ENCODE peak calls at places on chromosome 21, in four cellular contexts. B is HepG2, F is WTC11, C is A549. K is an unnamed sample.

GRCh38 chr21:40847956-40848355 is 998 bp upstream of the DSCAM start:
- DNase-seq in B (no peak), F (no peak), C (no peak), K (no peak)

GRCh38 chr21:37367301-37367757 is 756 bp downstream of the DYRK1A start:
- DNase-seq in B (no peak), F (no peak), C (no peak), K (no peak)

GRCh38 chr21:44354001-44354405 is 582 bp downstream of the TRPM2 start:
- DNase-seq in B (no peak), F (no peak), C (no peak), K (no peak)

GRCh38 chr21:29301703-29302102 is 3.0 kb downstream of the BACH1 start:
- DNase-seq in B (no peak), F (no peak), C (no peak), K (no peak)

GRCh38 chr21:27564684-27565280 is 597.9 kb upstream of the ADAMTS5 start:
- DNase-seq in B (no peak), F (peak; percentile 40), C (peak; percentile 16), K (no peak)

GRCh38 chr21:15549671-15550070 is 180.1 kb upstream of the USP25 start:
- DNase-seq in B (peak; percentile 1), F (no peak), C (no peak), K (no peak)

GRCh38 chr21:29529139-29529538 is 230.4 kb downstream of the BACH1 start:
- DNase-seq in B (no peak), F (no peak), C (no peak), K (no peak)

GRCh38 chr21:44842721-44843445 is 25.0 kb upstream of the SUMO3 start:
- DNase-seq in B (no peak), F (no peak), C (no peak), K (no peak)

GRCh38 chr21:34336756-34337391 is 26.9 kb upstream of the KCNE2 start:
- DNase-seq in B (no peak), F (no peak), C (no peak), K (no peak)

GRCh38 chr21:31034378-31034777 is 3.9 kb downstream of the KRTAP19-8 start:
- DNase-seq in B (no peak), F (no peak), C (no peak), K (no peak)

GRCh38 chr21:38321568-38321967 is 64.8 kb downstream of the KCNJ15 start:
- DNase-seq in B (no peak), F (no peak), C (no peak), K (no peak)

GRCh38 chr21:29704719-29705118 is 235.1 kb downstream of the GRIK1 start:
- DNase-seq in B (no peak), F (no peak), C (no peak), K (no peak)

GRCh38 chr21:36783612-36784383 is 84.9 kb downstream of the SIM2 start:
- DNase-seq in B (peak; percentile 12), F (no peak), C (peak; percentile 42), K (no peak)

GRCh38 chr21:38145104-38145503 is 111.7 kb upstream of the KCNJ15 start:
- DNase-seq in B (no peak), F (no peak), C (no peak), K (no peak)

GRCh38 chr21:29168874-29169273 is 38.4 kb downstream of the MAP3K7CL start:
- DNase-seq in B (peak; percentile 25), F (no peak), C (peak; percentile 75), K (no peak)

GRCh38 chr21:45109831-45110492 is 35.6 kb downstream of the ADARB1 start:
- DNase-seq in B (no peak), F (no peak), C (no peak), K (no peak)

GRCh38 chr21:33543505-33544129 is 779 bp downstream of the SON start:
- DNase-seq in B (no peak), F (peak; percentile 78), C (no peak), K (no peak)

GRCh38 chr21:38773108-38774061 is 32.3 kb upstream of the ETS2 start:
- DNase-seq in B (peak; percentile 34), F (no peak), C (peak; percentile 82), K (no peak)

GRCh38 chr21:38027901-38028300 is 111.6 kb upstream of the KCNJ6 start:
- DNase-seq in B (no peak), F (no peak), C (peak; percentile 24), K (no peak)

GRCh38 chr21:14072761-14073535 is 137.8 kb downstream of the LIPI start:
- DNase-seq in B (no peak), F (no peak), C (no peak), K (no peak)

GRCh38 chr21:45125347-45125746 is 51.0 kb downstream of the ADARB1 start:
- DNase-seq in B (no peak), F (no peak), C (no peak), K (no peak)

GRCh38 chr21:36909423-36909822 is 57.0 kb downstream of the HLCS start:
- DNase-seq in B (no peak), F (no peak), C (peak; percentile 90), K (no peak)

GRCh38 chr21:38806153-38806941 is 618 bp downstream of the ETS2 start:
- DNase-seq in B (no peak), F (peak; percentile 47), C (no peak), K (peak; percentile 53)

GRCh38 chr21:17931080-17931479 is 111.9 kb upstream of the C21orf91 start:
- DNase-seq in B (peak; percentile 6), F (no peak), C (peak; percentile 4), K (peak; percentile 6)

GRCh38 chr21:21688877-21689276 is 690.7 kb downstream of the NCAM2 start:
- DNase-seq in B (no peak), F (peak; percentile 61), C (no peak), K (no peak)

GRCh38 chr21:40208206-40208950 is 341.1 kb downstream of the PCP4 start:
- DNase-seq in B (no peak), F (no peak), C (no peak), K (no peak)

GRCh38 chr21:34202553-34203332 is 129.4 kb downstream of the MRPS6 start:
- DNase-seq in B (no peak), F (peak; percentile 63), C (peak; percentile 14), K (no peak)

GRCh38 chr21:32233055-32233546 is 45.7 kb downstream of the MIS18A start:
- DNase-seq in B (no peak), F (no peak), C (no peak), K (no peak)
- TF ChIP-seq HMGXB4 in B (no peak), F (no peak), C (no peak), K (no peak)

DNA sequence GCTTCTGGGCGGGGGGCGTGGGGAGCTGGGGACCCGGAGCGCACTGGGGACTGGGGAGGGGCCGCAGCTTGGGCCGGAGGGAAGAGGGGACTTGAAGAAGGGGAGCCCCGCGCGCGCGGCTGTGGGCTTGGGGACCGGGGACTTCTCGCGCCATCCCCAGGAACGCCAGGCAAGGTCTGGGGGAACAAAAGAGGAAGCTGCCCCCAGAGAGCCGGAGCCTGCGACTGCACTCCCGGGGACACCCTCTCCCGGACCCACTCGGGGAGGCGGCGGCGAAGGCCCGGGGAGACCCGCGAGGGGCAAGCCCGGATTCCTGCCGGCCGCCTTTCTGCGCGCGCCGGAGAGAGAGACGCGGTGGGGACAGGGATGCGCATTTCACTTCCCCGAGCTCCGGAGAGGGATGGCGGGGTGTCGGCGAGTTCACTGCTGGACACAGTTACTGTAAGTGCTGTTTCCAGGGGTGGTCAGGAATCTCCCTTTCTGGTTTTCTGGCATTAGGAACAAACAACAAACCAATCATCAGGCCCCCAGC is 732 bp downstream of the ABCG1 start:
- DNase-seq in B (no peak), F (peak; percentile 41), C (no peak), K (no peak)
- TF ChIP-seq HMGXB4 in B (no peak), F (no peak), C (no peak), K (no peak)

GRCh38 chr21:25901580-25901979 is 166.8 kb downstream of the GABPA start:
- DNase-seq in B (no peak), F (no peak), C (no peak), K (no peak)
- TF ChIP-seq HMGXB4 in B (no peak), F (no peak), C (no peak), K (no peak)

GRCh38 chr21:23939369-23940065 is 1667.8 kb downstream of the MRPL39 start:
- DNase-seq in B (no peak), F (no peak), C (no peak), K (no peak)
- TF ChIP-seq HMGXB4 in B (no peak), F (no peak), C (no peak), K (no peak)

GRCh38 chr21:35779690-35780570 is 280.4 kb downstream of the SETD4 start:
- DNase-seq in B (no peak), F (no peak), C (no peak), K (no peak)
- TF ChIP-seq HMGXB4 in B (no peak), F (no peak), C (no peak), K (no peak)

GRCh38 chr21:23463365-23463764 is 2143.9 kb downstream of the MRPL39 start:
- DNase-seq in B (no peak), F (no peak), C (no peak), K (no peak)
- TF ChIP-seq HMGXB4 in B (no peak), F (no peak), C (no peak), K (no peak)

GRCh38 chr21:46171585-46171984 is 12.7 kb downstream of the SPATC1L start:
- DNase-seq in B (no peak), F (no peak), C (no peak), K (no peak)
- TF ChIP-seq HMGXB4 in B (no peak), F (no peak), C (no peak), K (no peak)

GRCh38 chr21:35448876-35449599 is 399.9 kb upstream of the RUNX1 start:
- DNase-seq in B (no peak), F (no peak), C (no peak), K (no peak)

GRCh38 chr21:35449846-35450245 is 400.7 kb upstream of the RUNX1 start:
- DNase-seq in B (no peak), F (no peak), C (no peak), K (no peak)

GRCh38 chr21:35438643-35439404 is 389.7 kb upstream of the RUNX1 start:
- DNase-seq in B (no peak), F (no peak), C (no peak), K (no peak)

GRCh38 chr21:35441868-35442582 is 392.9 kb upstream of the RUNX1 start:
- DNase-seq in B (no peak), F (no peak), C (no peak), K (no peak)

DNA sequence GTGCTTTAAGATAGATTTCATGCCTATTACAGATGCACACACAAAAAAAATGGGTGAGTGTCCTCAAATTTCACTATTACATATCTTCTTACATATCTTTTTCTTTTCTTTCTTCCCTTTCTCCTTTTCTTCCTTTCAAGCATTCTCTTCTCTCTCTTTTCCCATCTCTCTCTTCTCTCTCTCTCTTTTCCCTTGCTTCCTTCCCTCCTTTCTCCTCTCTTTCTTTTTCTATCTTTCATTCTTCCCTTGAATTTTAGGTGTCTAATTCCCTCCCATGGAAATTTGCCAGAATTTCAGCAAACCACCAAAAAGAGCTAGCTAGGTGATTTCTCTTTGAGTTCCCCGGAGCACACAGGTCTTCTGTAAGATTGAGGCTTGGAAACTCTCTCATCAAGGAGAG is 395.3 kb upstream of the RUNX1 start:
- DNase-seq in B (no peak), F (no peak), C (no peak), K (no peak)
- TF ChIP-seq HMGXB4 in B (no peak), F (no peak), C (no peak), K (no peak)

K was measured in K562.